ENCODE peak calls at places on chromosomes 6 and 20, in seven cellular contexts. L is stomach, E is heart left ventricle, H is spleen, U is HCT116, B is A549, N is H1. C is an unnamed sample.

GRCh38 chr6:105991561-105992314 is 94.4 kb upstream of the PRDM1 start:
- DNase-seq in L (peak; percentile 52), E (no peak), H (peak; percentile 85), U (no peak), B (peak; percentile 18), N (peak; percentile 67), C (peak; percentile 78)

GRCh38 chr6:47478233-47479155 is 905 bp downstream of the CD2AP start:
- DNase-seq in L (no peak), E (no peak), H (no peak), U (no peak), B (peak; percentile 21), N (peak; percentile 77), C (no peak)

GRCh38 chr6:142911395-142911794 is 33.6 kb downstream of the HIVEP2 start:
- DNase-seq in L (no peak), E (no peak), H (no peak), U (no peak), B (no peak), N (no peak), C (no peak)

GRCh38 chr6:135833806-135834205 is 17.7 kb upstream of the PDE7B start:
- DNase-seq in L (no peak), E (no peak), H (no peak), U (no peak), B (no peak), N (no peak), C (no peak)

GRCh38 chr20:45798935-45799642 is 7.3 kb downstream of the DNTTIP1 start:
- DNase-seq in L (peak; percentile 67), E (peak; percentile 59), H (no peak), U (no peak), B (peak; percentile 66), N (peak; percentile 81), C (peak; percentile 62)

GRCh38 chr20:21520702-21521595 is 7.1 kb upstream of the NKX2-2 start:
- DNase-seq in L (no peak), E (no peak), H (no peak), U (no peak), B (no peak), N (no peak), C (no peak)

GRCh38 chr6:74568851-74569250 is 637.0 kb downstream of the COL12A1 start:
- DNase-seq in L (no peak), E (no peak), H (no peak), U (no peak), B (no peak), N (no peak), C (no peak)

GRCh38 chr20:6038256-6038655 is 15.6 kb downstream of the LRRN4 start:
- DNase-seq in L (no peak), E (peak; percentile 54), H (no peak), U (no peak), B (no peak), N (no peak), C (no peak)

GRCh38 chr6:70860044-70860443 is 96.8 kb downstream of the B3GAT2 start:
- DNase-seq in L (no peak), E (no peak), H (no peak), U (no peak), B (no peak), N (no peak), C (no peak)

GRCh38 chr20:62754122-62754990 is 41.9 kb upstream of the MRGBP start:
- DNase-seq in L (no peak), E (no peak), H (peak; percentile 69), U (no peak), B (no peak), N (no peak), C (no peak)

GRCh38 chr6:18165746-18166145 is 10.5 kb downstream of the KDM1B start:
- DNase-seq in L (no peak), E (no peak), H (no peak), U (no peak), B (no peak), N (no peak), C (no peak)

GRCh38 chr6:33314943-33315752 is 1.3 kb upstream of the TAPBP start:
- DNase-seq in L (peak; percentile 65), E (peak; percentile 65), H (peak; percentile 89), U (no peak), B (peak; percentile 41), N (peak; percentile 78), C (peak; percentile 54)

GRCh38 chr6:76441850-76442249 is 369.4 kb upstream of the IMPG1 start:
- DNase-seq in L (no peak), E (no peak), H (no peak), U (no peak), B (no peak), N (peak; percentile 50), C (no peak)

GRCh38 chr6:129852257-129852858 is 8.8 kb downstream of the TMEM244 start:
- DNase-seq in L (no peak), E (no peak), H (no peak), U (peak; percentile 34), B (no peak), N (no peak), C (no peak)

GRCh38 chr6:4017847-4018193 is 61.1 kb downstream of the FAM217A start:
- DNase-seq in L (no peak), E (no peak), H (no peak), U (peak; percentile 28), B (no peak), N (no peak), C (no peak)

GRCh38 chr6:142152731-142153130 is 5.7 kb downstream of the VTA1 start:
- DNase-seq in L (no peak), E (no peak), H (no peak), U (no peak), B (no peak), N (no peak), C (no peak)

GRCh38 chr6:105179244-105180065 is at the start of gene POPDC3:
- DNase-seq in L (peak; percentile 38), E (peak; percentile 25), H (no peak), U (no peak), B (peak; percentile 41), N (peak; percentile 79), C (no peak)

GRCh38 chr20:15111654-15112053 is 774.2 kb upstream of the FLRT3 start:
- DNase-seq in L (no peak), E (no peak), H (no peak), U (no peak), B (no peak), N (no peak), C (no peak)

GRCh38 chr6:53837875-53838806 is 43.3 kb downstream of the LRRC1 start:
- DNase-seq in L (no peak), E (no peak), H (no peak), U (no peak), B (no peak), N (no peak), C (no peak)

GRCh38 chr20:59159822-59160740 is 3.5 kb upstream of the ZNF831 start:
- DNase-seq in L (no peak), E (no peak), H (no peak), U (no peak), B (no peak), N (no peak), C (no peak)

DNA sequence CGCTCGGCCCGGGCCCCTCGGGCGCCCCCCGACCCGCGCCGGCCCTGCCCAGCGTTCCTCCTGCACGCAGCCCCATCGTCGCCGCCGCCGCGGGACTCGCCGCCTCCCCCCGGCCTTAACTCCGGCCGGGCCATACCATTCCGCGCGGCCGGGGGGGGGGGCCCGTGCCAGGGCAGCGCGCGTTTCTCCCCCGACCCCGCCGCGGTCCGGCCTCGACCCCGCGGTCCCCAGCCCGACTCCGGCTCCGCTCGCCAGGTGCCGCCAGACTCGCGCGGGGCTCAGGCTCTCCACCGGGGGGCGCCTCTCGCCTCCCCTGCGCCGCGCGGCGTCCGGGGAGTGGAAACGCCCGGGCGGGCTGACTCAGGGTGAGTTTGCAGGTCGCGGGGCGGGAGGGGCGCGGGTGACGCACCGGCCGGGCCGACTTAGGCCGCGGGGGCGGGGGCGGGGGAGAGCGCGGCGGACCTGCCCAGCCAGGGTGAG is at the start of gene SRXN1:
- DNase-seq in L (peak; percentile 94), E (peak; percentile 94), H (peak; percentile 97), U (peak; percentile 81), B (peak; percentile 93), N (peak; percentile 90), C (peak; percentile 95)
- TF ChIP-seq POLR2A in L (no peak), E (peak; percentile 58), H (no peak), U (peak; percentile 70), B (peak; percentile 93), N (no peak), C (no peak)

DNA sequence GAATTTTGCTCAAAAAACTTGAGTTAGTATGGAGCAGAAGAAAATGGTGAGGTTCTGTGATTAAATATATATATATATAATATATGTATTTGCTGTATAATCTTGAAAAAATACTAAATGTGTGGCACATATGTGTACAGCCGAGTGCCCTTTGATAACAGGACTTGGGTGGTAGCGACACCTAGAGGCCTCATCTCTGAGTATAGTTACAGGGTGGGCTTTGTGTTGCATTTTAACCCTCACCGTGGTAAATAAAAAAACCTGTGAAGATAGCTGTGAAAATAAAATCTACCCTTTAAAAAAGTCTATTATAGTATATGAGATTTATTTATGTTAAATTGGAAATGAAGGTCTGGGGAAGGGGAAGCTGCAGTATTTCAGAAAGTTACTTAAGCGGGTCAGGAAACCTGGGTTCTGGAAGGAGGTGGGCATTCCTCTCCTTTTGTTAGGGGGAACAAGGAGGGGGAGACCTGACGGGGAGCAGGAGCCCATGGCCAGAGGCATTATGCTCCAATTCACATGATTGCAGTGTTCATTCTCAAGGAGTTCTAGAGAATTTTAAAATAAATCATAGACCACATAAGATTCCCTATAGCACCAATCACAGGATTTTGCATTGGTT is 82.7 kb downstream of the SH3BGRL2 start:
- DNase-seq in L (peak; percentile 35), E (peak; percentile 28), H (no peak), U (peak; percentile 47), B (peak; percentile 1), N (peak; percentile 63), C (no peak)
- TF ChIP-seq CTCF in L (no peak), E (peak; percentile 51), H (peak; percentile 51), U (peak; percentile 74), B (peak; percentile 63), N (peak; percentile 59), C (peak; percentile 59)

GRCh38 chr20:3681352-3681930 is 369 bp downstream of the ADAM33 start:
- DNase-seq in L (no peak), E (no peak), H (no peak), U (no peak), B (no peak), N (no peak), C (no peak)

GRCh38 chr20:3678893-3679720 is 2.7 kb downstream of the ADAM33 start:
- DNase-seq in L (no peak), E (no peak), H (no peak), U (no peak), B (no peak), N (no peak), C (no peak)

GRCh38 chr20:3681931-3682820 is at the start of gene ADAM33:
- DNase-seq in L (peak; percentile 36), E (peak; percentile 47), H (no peak), U (no peak), B (no peak), N (peak; percentile 78), C (no peak)

GRCh38 chr20:3679749-3680700 is 1.8 kb downstream of the ADAM33 start:
- DNase-seq in L (peak; percentile 30), E (no peak), H (no peak), U (no peak), B (no peak), N (no peak), C (no peak)

GRCh38 chr20:3680701-3681351 is 984 bp downstream of the ADAM33 start:
- DNase-seq in L (no peak), E (no peak), H (no peak), U (no peak), B (no peak), N (no peak), C (no peak)
- H3K27ac ChIP-seq in L (peak overlapping the region; percentile 75), E (peak overlapping the region; percentile 92), H (no peak overlapping the region), U (no peak overlapping the region), B (no peak overlapping the region), N (no peak overlapping the region), C (peak overlapping the region; percentile 84)

GRCh38 chr20:33733654-33734576 is 2.1 kb downstream of the ZNF341 start:
- DNase-seq in L (peak; percentile 32), E (peak; percentile 26), H (peak; percentile 84), U (no peak), B (peak; percentile 71), N (peak; percentile 49), C (peak; percentile 61)
- TF ChIP-seq POLR2A in L (no peak), E (no peak), H (no peak), U (no peak), B (no peak), N (no peak), C (no peak)